ENCODE peak calls at places on chromosomes 6 and 20, in ten cellular contexts. I, P, T, M, X, C, J, K, L and R are unnamed samples.

GRCh38 chr6:23420659-23421350 is 705.2 kb upstream of the NRSN1 start:
- DNase-seq in C (no peak), I (no peak), K (no peak), M (no peak), X (no peak), T (no peak), P (no peak), L (no peak), J (no peak), R (no peak)

GRCh38 chr6:2630891-2631458 is 119.7 kb downstream of the MYLK4 start:
- DNase-seq in J (no peak), I (no peak), C (no peak), M (no peak), P (no peak), X (no peak), T (no peak), L (no peak), K (no peak), R (no peak)

GRCh38 chr6:156718647-156719394 is 58.4 kb upstream of the ARID1B start:
- DNase-seq in X (peak; percentile 61), I (peak; percentile 33), K (peak; percentile 83), J (peak; percentile 40), T (no peak), L (no peak), C (no peak), P (no peak), M (peak; percentile 93), R (peak; percentile 26)

GRCh38 chr6:6758915-6759654 is 170.6 kb downstream of the LY86 start:
- DNase-seq in K (peak; percentile 87), P (peak; percentile 13), L (no peak), M (no peak), T (peak; percentile 79), C (peak; percentile 83), X (peak; percentile 51), J (peak; percentile 30), I (peak; percentile 66), R (peak; percentile 80)

GRCh38 chr6:88823998-88824397 is 139.4 kb downstream of the RNGTT start:
- DNase-seq in L (no peak), I (no peak), P (no peak), M (no peak), X (no peak), T (no peak), C (no peak), J (no peak), K (no peak), R (no peak)

GRCh38 chr20:25079171-25079570 is 2.8 kb downstream of the VSX1 start:
- DNase-seq in T (no peak), I (peak; percentile 3), L (no peak), K (no peak), P (no peak), C (no peak), M (no peak), X (no peak), J (no peak), R (no peak)

GRCh38 chr20:9280654-9281053 is 211.8 kb downstream of the PLCB4 start:
- DNase-seq in I (no peak), X (no peak), M (no peak), C (no peak), J (no peak), K (no peak), P (no peak), T (no peak), L (no peak), R (no peak)

GRCh38 chr6:49934770-49935169 is 29.2 kb downstream of the DEFB114 start:
- DNase-seq in K (no peak), I (no peak), T (no peak), J (no peak), L (no peak), P (no peak), C (no peak), M (no peak), X (no peak), R (no peak)

GRCh38 chr6:3159805-3160781 is 2.7 kb upstream of the TUBB2A start:
- DNase-seq in P (no peak), L (no peak), J (no peak), I (peak; percentile 87), T (no peak), C (peak; percentile 30), X (no peak), M (peak; percentile 93), K (peak; percentile 62), R (peak; percentile 33)

GRCh38 chr6:140051521-140052455 is 677.3 kb upstream of the CITED2 start:
- DNase-seq in K (no peak), X (no peak), C (no peak), T (no peak), L (no peak), I (no peak), P (no peak), M (no peak), J (peak; percentile 1), R (no peak)

GRCh38 chr6:2916354-2916925 is 13.3 kb upstream of the SERPINB9 start:
- DNase-seq in K (no peak), J (no peak), L (no peak), P (no peak), T (no peak), M (peak; percentile 17), C (no peak), I (peak; percentile 35), X (no peak), R (no peak)

GRCh38 chr6:33575211-33575610 is 4.9 kb downstream of the BAK1 start:
- DNase-seq in C (no peak), T (no peak), P (no peak), I (no peak), J (no peak), X (no peak), M (no peak), L (no peak), K (no peak), R (no peak)

GRCh38 chr6:33566182-33567084 is 13.6 kb downstream of the BAK1 start:
- DNase-seq in K (no peak), P (no peak), J (no peak), T (no peak), M (no peak), X (no peak), C (no peak), L (no peak), I (no peak), R (no peak)

GRCh38 chr6:33568826-33569570 is 11.1 kb downstream of the BAK1 start:
- DNase-seq in P (no peak), I (no peak), C (no peak), X (no peak), T (no peak), K (no peak), J (no peak), L (no peak), M (no peak), R (no peak)

GRCh38 chr6:33571637-33572316 is 8.3 kb downstream of the BAK1 start:
- DNase-seq in K (no peak), J (no peak), L (no peak), X (peak; percentile 28), C (no peak), M (no peak), I (no peak), P (no peak), T (no peak), R (peak; percentile 41)

GRCh38 chr6:33570806-33571636 is 9.1 kb downstream of the BAK1 start:
- DNase-seq in P (peak; percentile 96), T (peak; percentile 87), C (peak; percentile 67), L (no peak), J (peak; percentile 74), K (peak; percentile 97), I (peak; percentile 85), M (peak; percentile 95), X (peak; percentile 82), R (peak; percentile 89)
- TF ChIP-seq POLR2A in P (peak; percentile 93), T (no peak), C (peak; percentile 49), L (no peak), J (peak; percentile 66), K (peak; percentile 56), I (no peak), M (no peak), X (no peak), R (no peak)

GRCh38 chr6:36980876-36981619 is 4.9 kb downstream of the MTCH1 start:
- DNase-seq in K (no peak), L (no peak), T (no peak), C (no peak), M (no peak), J (no peak), P (no peak), I (no peak), X (no peak), R (no peak)
- TF ChIP-seq CTCF in K (no peak), L (no peak), T (peak; percentile 10), C (no peak), M (no peak), J (no peak), P (peak; percentile 22), I (no peak), X (no peak), R (no peak)

DNA sequence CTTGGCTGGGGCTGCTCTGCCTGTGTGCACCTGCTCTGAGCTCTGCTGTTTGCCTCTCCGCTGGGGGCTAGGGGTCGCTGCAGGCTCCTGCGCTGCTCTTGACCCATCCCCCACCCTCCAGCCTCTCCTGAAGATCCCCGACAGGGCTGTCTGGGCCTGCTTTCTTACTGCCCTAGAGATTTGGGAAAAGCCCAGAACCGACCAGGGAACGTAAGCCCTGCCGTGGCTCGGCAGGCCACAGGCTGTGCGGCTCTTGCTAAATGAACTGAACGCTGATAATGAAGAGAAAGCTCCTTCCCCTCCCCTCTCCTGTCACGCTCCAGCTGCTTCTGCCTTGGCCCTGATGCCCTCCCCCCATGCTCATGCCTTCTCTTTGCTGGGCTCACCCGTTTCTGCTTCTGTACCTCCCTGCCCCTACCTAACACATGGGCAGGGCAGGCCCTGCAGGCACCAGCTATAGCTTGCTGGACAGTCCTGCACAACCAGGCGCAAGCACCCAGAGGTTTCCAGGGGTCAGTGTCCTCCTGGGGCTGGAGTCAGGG is 32.0 kb upstream of the PCMTD2 start:
- DNase-seq in P (no peak), C (no peak), I (no peak), M (no peak), K (no peak), J (no peak), X (peak; percentile 75), L (no peak), T (peak; percentile 63), R (peak; percentile 76)
- H3K4me3 ChIP-seq in P (no peak overlapping the region), C (no peak overlapping the region), I (no peak overlapping the region), M (no peak overlapping the region), K (no peak overlapping the region), J (no peak overlapping the region), X (no peak overlapping the region), L (no peak overlapping the region), T (no peak overlapping the region), R (no peak overlapping the region)

DNA sequence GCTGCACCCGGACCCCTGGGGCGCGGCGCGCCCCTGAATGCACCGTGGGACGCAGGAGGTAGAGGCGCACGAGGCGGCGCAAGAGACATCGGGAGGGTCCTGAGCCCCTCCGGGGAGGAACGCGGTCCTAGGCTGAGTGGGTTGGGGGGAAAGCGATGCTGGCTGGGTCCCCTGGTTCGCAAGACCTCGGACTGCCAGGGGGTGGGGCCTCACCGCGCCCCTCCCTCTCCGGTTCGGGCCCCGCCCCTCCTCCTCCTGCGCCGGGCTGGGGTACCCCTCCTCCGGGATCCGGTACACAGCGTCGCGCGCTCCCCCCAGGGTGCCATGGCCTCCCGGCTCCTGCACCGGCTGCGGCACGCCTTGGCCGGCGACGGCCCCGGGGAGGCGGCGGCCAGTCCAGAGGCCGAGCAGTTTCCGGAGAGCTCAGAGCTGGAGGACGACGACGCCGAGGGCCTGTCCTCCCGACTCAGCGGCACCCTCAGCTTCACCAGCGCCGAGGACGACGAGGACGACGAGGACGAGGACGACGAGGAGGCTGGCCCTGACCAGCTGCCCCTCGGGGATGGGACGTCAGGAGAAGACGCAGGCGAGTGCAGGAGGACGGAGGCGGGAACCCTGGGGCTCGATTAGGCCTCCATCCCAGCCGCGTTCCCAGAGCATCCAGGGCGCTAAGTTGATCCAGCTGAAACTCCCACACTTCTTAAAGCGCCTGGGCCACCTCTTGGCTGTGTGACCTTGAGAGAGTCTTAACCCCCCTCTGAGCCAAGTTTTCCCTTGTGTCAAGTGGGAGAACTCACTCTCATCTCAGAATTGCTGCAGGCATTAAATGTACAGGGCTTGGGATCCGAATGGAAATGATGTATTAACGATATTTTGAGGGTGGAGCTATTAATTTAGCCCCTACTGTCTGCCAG is 541 bp downstream of the SNX21 start:
- DNase-seq in I (peak; percentile 69), J (peak; percentile 75), P (no peak), M (peak; percentile 96), X (peak; percentile 91), K (peak; percentile 30), L (no peak), C (peak; percentile 61), T (peak; percentile 83), R (peak; percentile 84)
- TF ChIP-seq POLR2A in I (no peak), J (peak; percentile 68), P (no peak), M (no peak), X (peak; percentile 58), K (no peak), L (no peak), C (peak; percentile 70), T (no peak), R (no peak)